ENCODE peak calls at places on chromosomes 5 and 9, in five cellular contexts. One of them, this sample, is unnamed.

GRCh38 chr9:19119241-19119640 is 8.1 kb downstream of the PLIN2 start:
- DNase-seq in A673: no peak
- DNase-seq in thoracic aorta: no peak
- DNase-seq in HL-60: peak
- DNase-seq in AG04450: no peak
- DNase-seq in this sample: no peak

GRCh38 chr5:60529001-60529400 is 171.0 kb downstream of the DEPDC1B start:
- DNase-seq in thoracic aorta: no peak
- DNase-seq in AG04450: no peak
- DNase-seq in A673: no peak
- DNase-seq in HL-60: no peak
- DNase-seq in this sample: no peak

GRCh38 chr9:5593904-5594303 is 35.0 kb upstream of the RIC1 start:
- DNase-seq in AG04450: no peak
- DNase-seq in thoracic aorta: no peak
- DNase-seq in A673: no peak
- DNase-seq in HL-60: peak
- DNase-seq in this sample: peak

GRCh38 chr5:139481122-139481533 is 1.4 kb downstream of the STING1 start:
- DNase-seq in A673: no peak
- DNase-seq in HL-60: no peak
- DNase-seq in thoracic aorta: no peak
- DNase-seq in AG04450: no peak
- DNase-seq in this sample: no peak

GRCh38 chr5:107513337-107514125 is 157.2 kb downstream of the EFNA5 start:
- DNase-seq in AG04450: no peak
- DNase-seq in HL-60: no peak
- DNase-seq in thoracic aorta: no peak
- DNase-seq in A673: no peak
- DNase-seq in this sample: no peak

GRCh38 chr5:44952376-44952775 is 143.6 kb downstream of the MRPS30 start:
- DNase-seq in AG04450: no peak
- DNase-seq in HL-60: peak
- DNase-seq in thoracic aorta: no peak
- DNase-seq in A673: peak
- DNase-seq in this sample: peak

GRCh38 chr9:105656131-105656921 is 5.9 kb upstream of the TAL2 start:
- DNase-seq in HL-60: no peak
- DNase-seq in thoracic aorta: no peak
- DNase-seq in A673: peak
- DNase-seq in AG04450: no peak
- DNase-seq in this sample: no peak

GRCh38 chr5:93809430-93809829 is 68.0 kb upstream of the POU5F2 start:
- DNase-seq in A673: no peak
- DNase-seq in thoracic aorta: no peak
- DNase-seq in HL-60: no peak
- DNase-seq in AG04450: no peak
- DNase-seq in this sample: no peak

GRCh38 chr5:64854855-64855254 is 86.1 kb downstream of the CWC27 start:
- DNase-seq in HL-60: no peak
- DNase-seq in A673: no peak
- DNase-seq in AG04450: no peak
- DNase-seq in thoracic aorta: no peak
- DNase-seq in this sample: no peak

GRCh38 chr5:122447941-122448340 is 135.9 kb downstream of the SNCAIP start:
- DNase-seq in A673: no peak
- DNase-seq in thoracic aorta: no peak
- DNase-seq in AG04450: no peak
- DNase-seq in HL-60: no peak
- DNase-seq in this sample: no peak

GRCh38 chr5:131679911-131680310 is 44.9 kb upstream of the RAPGEF6 start:
- DNase-seq in thoracic aorta: no peak
- DNase-seq in A673: peak
- DNase-seq in AG04450: peak
- DNase-seq in HL-60: no peak
- DNase-seq in this sample: no peak

GRCh38 chr5:17365326-17365725 is 132.7 kb upstream of the TAF11L2 start:
- DNase-seq in AG04450: no peak
- DNase-seq in HL-60: no peak
- DNase-seq in thoracic aorta: no peak
- DNase-seq in A673: no peak
- DNase-seq in this sample: no peak

GRCh38 chr5:137995077-137995746 is 37.7 kb downstream of the FAM13B start:
- DNase-seq in thoracic aorta: no peak
- DNase-seq in HL-60: peak
- DNase-seq in AG04450: no peak
- DNase-seq in A673: peak
- DNase-seq in this sample: no peak

GRCh38 chr9:20722221-20722620 is 38.2 kb downstream of the FOCAD start:
- DNase-seq in AG04450: no peak
- DNase-seq in HL-60: no peak
- DNase-seq in A673: no peak
- DNase-seq in thoracic aorta: no peak
- DNase-seq in this sample: no peak

GRCh38 chr9:111613436-111614040 is 14.1 kb upstream of the PTGR1 start:
- DNase-seq in A673: no peak
- DNase-seq in HL-60: no peak
- DNase-seq in AG04450: no peak
- DNase-seq in thoracic aorta: no peak
- DNase-seq in this sample: no peak

GRCh38 chr5:68544091-68544655 is 328.6 kb downstream of the PIK3R1 start:
- DNase-seq in AG04450: no peak
- DNase-seq in A673: no peak
- DNase-seq in thoracic aorta: no peak
- DNase-seq in HL-60: no peak
- DNase-seq in this sample: no peak

GRCh38 chr5:124748687-124749594 is 2.5 kb upstream of the ZNF608 start:
- DNase-seq in AG04450: peak
- DNase-seq in HL-60: no peak
- DNase-seq in thoracic aorta: no peak
- DNase-seq in A673: peak
- DNase-seq in this sample: peak

DNA sequence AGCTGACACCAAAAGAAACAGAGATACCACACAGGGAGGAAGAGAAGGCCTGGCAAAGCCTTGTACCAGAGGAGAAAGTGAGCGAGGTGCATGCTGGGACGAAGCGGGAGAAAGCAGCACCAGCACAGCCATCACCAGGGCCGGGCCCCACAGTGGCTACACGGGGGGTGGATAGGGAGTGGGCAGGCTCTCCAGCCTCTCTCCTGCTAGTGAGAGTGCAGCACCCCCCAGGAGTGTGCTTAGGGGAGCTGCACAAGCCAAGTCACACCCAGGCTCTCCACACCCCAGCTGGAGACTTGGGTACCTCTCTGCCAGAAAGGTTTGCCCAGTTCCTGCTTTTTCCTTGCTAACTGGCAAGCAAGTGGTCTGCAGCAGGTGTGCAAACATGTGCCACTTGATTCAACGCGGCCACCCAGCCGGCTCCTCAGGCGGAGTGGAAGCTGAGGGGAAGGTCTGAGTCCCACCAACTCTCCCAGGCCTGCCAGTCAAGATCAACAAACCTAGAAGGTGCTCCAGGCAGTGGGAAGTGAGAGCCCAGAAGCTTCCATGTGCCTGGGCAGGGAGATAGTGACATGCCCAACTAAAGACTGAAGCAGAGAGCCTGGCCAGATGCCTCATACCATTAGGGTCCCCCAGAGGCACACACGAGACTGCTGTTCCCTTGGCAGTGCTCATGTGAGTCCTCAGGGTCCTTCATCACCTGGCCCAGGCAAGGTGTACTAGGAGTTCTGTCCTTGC is 39.9 kb downstream of the BICD2 start:
- DNase-seq in HL-60: no peak
- DNase-seq in thoracic aorta: no peak
- DNase-seq in A673: no peak
- DNase-seq in AG04450: no peak
- DNase-seq in this sample: no peak
- TF ChIP-seq CTCF in HL-60: no peak
- TF ChIP-seq CTCF in thoracic aorta: no peak
- TF ChIP-seq CTCF in A673: no peak
- TF ChIP-seq CTCF in AG04450: no peak
- TF ChIP-seq CTCF in this sample: no peak

DNA sequence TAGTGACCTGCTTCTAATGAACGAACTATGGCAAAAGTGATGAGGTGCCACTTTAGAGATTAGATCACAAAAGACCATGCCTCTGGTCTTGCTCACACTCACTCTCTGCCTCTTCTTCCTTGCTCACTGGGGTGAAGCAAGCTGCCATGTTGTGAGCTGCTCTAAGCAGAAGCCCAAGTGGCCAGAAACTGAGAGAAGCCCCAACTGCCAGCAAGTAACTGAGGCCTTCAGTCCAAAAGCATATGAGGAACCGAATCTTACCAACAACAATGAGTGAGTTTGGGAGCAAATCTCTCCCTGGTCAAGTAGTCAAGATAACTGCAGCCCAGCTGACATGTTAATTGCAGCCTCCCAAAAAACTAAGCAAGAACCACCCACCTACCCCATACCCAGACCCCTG is 126.0 kb upstream of the ACO1 start:
- DNase-seq in thoracic aorta: no peak
- DNase-seq in HL-60: no peak
- DNase-seq in AG04450: no peak
- DNase-seq in A673: no peak
- DNase-seq in this sample: no peak
- H3K4me3 ChIP-seq in thoracic aorta: no peak
- H3K4me3 ChIP-seq in HL-60: no peak
- H3K4me3 ChIP-seq in AG04450: no peak
- H3K4me3 ChIP-seq in A673: no peak
- H3K4me3 ChIP-seq in this sample: no peak

DNA sequence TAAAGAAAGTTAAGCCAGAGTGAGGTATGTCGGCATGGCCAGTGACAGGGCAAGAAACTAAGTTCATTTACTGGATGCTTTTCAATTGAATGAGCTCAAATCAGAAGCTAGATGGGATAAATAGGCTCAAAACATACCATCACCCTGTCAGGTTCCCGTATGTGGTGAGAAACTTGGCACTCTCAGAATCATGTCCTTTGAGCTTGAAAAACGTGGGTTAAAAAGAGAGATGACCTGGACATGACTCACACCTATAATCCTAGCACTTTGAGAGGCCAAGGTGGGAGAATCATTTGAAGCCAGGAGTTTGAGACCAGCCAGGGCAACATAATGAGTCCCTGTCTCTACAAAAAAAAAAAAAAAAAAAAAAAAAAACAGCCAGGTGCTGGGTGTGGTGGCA is 121.7 kb upstream of the RGMB start:
- DNase-seq in AG04450: no peak
- DNase-seq in thoracic aorta: no peak
- DNase-seq in A673: no peak
- DNase-seq in HL-60: no peak
- DNase-seq in this sample: no peak
- TF ChIP-seq CTCF in AG04450: no peak
- TF ChIP-seq CTCF in thoracic aorta: no peak
- TF ChIP-seq CTCF in A673: no peak
- TF ChIP-seq CTCF in HL-60: no peak
- TF ChIP-seq CTCF in this sample: no peak

DNA sequence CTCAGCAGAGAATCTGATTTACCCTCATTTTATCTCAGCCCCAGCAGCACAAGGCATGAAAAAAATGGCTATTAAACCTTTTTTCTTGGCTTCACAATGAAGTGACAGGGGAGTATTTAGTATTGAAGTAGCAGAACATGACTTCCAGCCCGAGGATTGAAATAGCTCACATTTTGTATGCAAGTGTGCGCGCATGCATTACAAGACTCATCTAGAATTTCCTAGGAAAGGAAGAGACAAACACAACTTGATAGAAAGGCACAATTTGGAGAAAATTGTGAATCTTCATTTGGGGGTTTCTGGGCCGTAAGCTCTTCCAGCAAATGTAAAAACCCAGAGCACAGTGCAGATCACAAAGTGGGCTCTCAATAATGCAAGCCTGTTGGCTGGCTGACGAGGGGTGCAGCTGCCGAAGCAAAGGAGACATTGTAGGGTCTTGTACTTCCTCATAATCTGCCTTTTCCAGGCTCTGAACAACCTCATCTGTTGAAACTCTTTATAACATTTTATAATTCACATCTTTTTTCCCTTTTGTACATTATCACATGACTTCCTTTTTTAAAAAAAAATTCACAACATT is 109.0 kb downstream of the BAAT start:
- DNase-seq in HL-60: no peak
- DNase-seq in thoracic aorta: no peak
- DNase-seq in AG04450: no peak
- DNase-seq in A673: peak
- DNase-seq in this sample: no peak
- H3K4me3 ChIP-seq in HL-60: no peak
- H3K4me3 ChIP-seq in thoracic aorta: no peak
- H3K4me3 ChIP-seq in AG04450: no peak
- H3K4me3 ChIP-seq in A673: no peak
- H3K4me3 ChIP-seq in this sample: no peak

GRCh38 chr9:131865446-131866195 is 125.7 kb upstream of the RAPGEF1 start:
- DNase-seq in thoracic aorta: no peak
- DNase-seq in HL-60: no peak
- DNase-seq in A673: no peak
- DNase-seq in AG04450: no peak
- DNase-seq in this sample: no peak
- TF ChIP-seq CTCF in thoracic aorta: no peak
- TF ChIP-seq CTCF in HL-60: no peak
- TF ChIP-seq CTCF in A673: no peak
- TF ChIP-seq CTCF in AG04450: no peak
- TF ChIP-seq CTCF in this sample: no peak

DNA sequence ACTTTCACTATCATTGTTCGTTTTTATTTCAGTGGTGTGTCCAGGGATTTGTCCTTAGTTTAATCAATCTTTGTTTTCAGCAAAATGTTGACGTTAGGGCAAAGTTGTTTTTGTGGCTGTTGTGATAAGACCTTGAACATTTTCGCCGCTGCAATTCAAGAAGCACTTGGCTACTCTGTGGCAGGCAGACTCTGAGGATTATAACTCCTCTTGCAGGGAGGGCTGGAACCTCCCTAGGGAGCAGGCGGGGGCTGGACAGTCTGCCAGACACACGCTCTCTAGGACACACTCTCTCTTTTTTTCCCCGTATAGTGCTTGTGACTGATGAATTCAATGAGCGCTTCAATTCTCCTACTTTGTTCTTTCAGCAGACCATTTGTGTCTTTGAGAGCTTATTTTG is 252.9 kb downstream of the FBXL7 start:
- DNase-seq in thoracic aorta: no peak
- DNase-seq in A673: no peak
- DNase-seq in HL-60: no peak
- DNase-seq in AG04450: no peak
- DNase-seq in this sample: no peak
- H3K4me3 ChIP-seq in thoracic aorta: peak
- H3K4me3 ChIP-seq in A673: no peak
- H3K4me3 ChIP-seq in HL-60: no peak
- H3K4me3 ChIP-seq in AG04450: peak
- H3K4me3 ChIP-seq in this sample: no peak

GRCh38 chr5:1437452-1437851 is 7.8 kb downstream of the SLC6A3 start:
- DNase-seq in AG04450: no peak
- DNase-seq in HL-60: no peak
- DNase-seq in A673: no peak
- DNase-seq in thoracic aorta: no peak
- DNase-seq in this sample: no peak
- TF ChIP-seq CTCF in AG04450: no peak
- TF ChIP-seq CTCF in HL-60: no peak
- TF ChIP-seq CTCF in A673: no peak
- TF ChIP-seq CTCF in thoracic aorta: no peak
- TF ChIP-seq CTCF in this sample: no peak

This sample was measured in GM12864.